ENCODE peak calls at places on chromosomes 3 and 15, in eight cellular contexts. A, H, S, W, J, P, T and B are unnamed samples.

GRCh38 chr3:42013652-42014442 is 51.9 kb upstream of the ULK4 start:
- DNase-seq in S (no peak), W (no peak), P (no peak), T (no peak), A (no peak), H (no peak), J (peak), B (peak)

GRCh38 chr15:64596701-64597468 is 136.5 kb downstream of the ZNF609 start:
- DNase-seq in W (peak), S (peak), J (peak), P (peak), T (peak), H (peak), A (no peak), B (no peak)

GRCh38 chr3:128491071-128491899 is 1.7 kb downstream of the GATA2 start:
- DNase-seq in J (no peak), W (no peak), P (no peak), S (no peak), A (no peak), H (no peak), T (no peak), B (no peak)

GRCh38 chr15:67065531-67066005 is at the start of gene SMAD3:
- DNase-seq in J (peak), A (peak), T (peak), P (peak), W (no peak), S (peak), H (peak), B (peak)

GRCh38 chr15:63089260-63090043 is 32.2 kb upstream of the LACTB start:
- DNase-seq in H (peak), T (peak), A (no peak), P (no peak), W (no peak), J (no peak), S (peak), B (no peak)

GRCh38 chr15:61715082-61715481 is 345.2 kb downstream of the VPS13C start:
- DNase-seq in T (no peak), A (no peak), H (no peak), J (no peak), W (no peak), S (no peak), P (no peak), B (no peak)

GRCh38 chr15:65028338-65028737 is 1.1 kb downstream of the MTFMT start:
- DNase-seq in T (no peak), S (no peak), A (no peak), J (no peak), H (no peak), P (no peak), W (no peak), B (no peak)

GRCh38 chr3:38142959-38143358 is 4.5 kb downstream of the MYD88 start:
- DNase-seq in A (no peak), P (no peak), S (no peak), J (no peak), H (no peak), T (no peak), W (no peak), B (no peak)

GRCh38 chr3:32440481-32441350 is 49.1 kb downstream of the CMTM7 start:
- DNase-seq in T (no peak), A (no peak), S (peak), H (no peak), P (no peak), W (no peak), J (no peak), B (no peak)

GRCh38 chr3:107028086-107028485 is 349.2 kb upstream of the CCDC54 start:
- DNase-seq in H (no peak), T (no peak), S (no peak), J (peak), P (no peak), W (no peak), A (no peak), B (no peak)

GRCh38 chr3:13583251-13584180 is 34.6 kb downstream of the FBLN2 start:
- DNase-seq in H (no peak), W (no peak), A (no peak), S (no peak), J (no peak), P (no peak), T (no peak), B (no peak)

GRCh38 chr3:180048840-180049239 is 12.1 kb upstream of the PEX5L start:
- DNase-seq in W (no peak), J (no peak), T (no peak), A (no peak), S (peak), H (no peak), P (peak), B (no peak)

GRCh38 chr3:138400651-138401070 is 33.8 kb upstream of the ESYT3 start:
- DNase-seq in W (no peak), J (no peak), P (no peak), H (no peak), S (no peak), T (no peak), A (no peak), B (no peak)

GRCh38 chr3:100436951-100437350 is 35.6 kb downstream of the LNP1 start:
- DNase-seq in W (no peak), J (no peak), S (no peak), P (no peak), H (no peak), T (no peak), A (no peak), B (no peak)

GRCh38 chr3:30752961-30753360 is 141.5 kb downstream of the GADL1 start:
- DNase-seq in P (no peak), T (peak), W (no peak), S (peak), H (peak), A (no peak), J (no peak), B (no peak)

GRCh38 chr3:99625643-99626414 is 12.6 kb upstream of the COL8A1 start:
- DNase-seq in P (no peak), S (no peak), J (no peak), H (peak), W (no peak), A (no peak), T (peak), B (no peak)